ENCODE peak calls at places on chromosomes 5 and 9, in four cellular contexts. A is HepG2, H is PC-3, J is mammary epithelial cell. Y is an unnamed sample.
A peak's percentile ranks its signal among the peaks of the same experiment; 100 is the strongest.

GRCh38 chr5:102666164-102666951 is 88.7 kb upstream of the PAM start:
- DNase-seq in A (no peak), H (peak; percentile 35), J (no peak), Y (peak; percentile 40)

GRCh38 chr9:37309136-37309535 is 113.4 kb upstream of the GRHPR start:
- DNase-seq in A (peak; percentile 12), H (peak; percentile 34), J (peak; percentile 5), Y (peak; percentile 46)

GRCh38 chr5:179111267-179112207 is 51.4 kb downstream of the ZNF354C start:
- DNase-seq in A (no peak), H (no peak), J (no peak), Y (no peak)

GRCh38 chr9:32430720-32431119 is 46.3 kb downstream of the ACO1 start:
- DNase-seq in A (no peak), H (peak; percentile 33), J (peak; percentile 24), Y (no peak)

GRCh38 chr5:6597557-6597956 is 35.3 kb downstream of the NSUN2 start:
- DNase-seq in A (no peak), H (no peak), J (no peak), Y (no peak)

GRCh38 chr5:112709416-112709815 is 28.3 kb upstream of the APC start:
- DNase-seq in A (no peak), H (no peak), J (no peak), Y (no peak)

GRCh38 chr9:125617087-125617486 is 89.9 kb downstream of the MAPKAP1 start:
- DNase-seq in A (no peak), H (no peak), J (no peak), Y (no peak)

GRCh38 chr5:2856206-2856605 is 104.7 kb upstream of the IRX2 start:
- DNase-seq in A (no peak), H (no peak), J (no peak), Y (no peak)

DNA sequence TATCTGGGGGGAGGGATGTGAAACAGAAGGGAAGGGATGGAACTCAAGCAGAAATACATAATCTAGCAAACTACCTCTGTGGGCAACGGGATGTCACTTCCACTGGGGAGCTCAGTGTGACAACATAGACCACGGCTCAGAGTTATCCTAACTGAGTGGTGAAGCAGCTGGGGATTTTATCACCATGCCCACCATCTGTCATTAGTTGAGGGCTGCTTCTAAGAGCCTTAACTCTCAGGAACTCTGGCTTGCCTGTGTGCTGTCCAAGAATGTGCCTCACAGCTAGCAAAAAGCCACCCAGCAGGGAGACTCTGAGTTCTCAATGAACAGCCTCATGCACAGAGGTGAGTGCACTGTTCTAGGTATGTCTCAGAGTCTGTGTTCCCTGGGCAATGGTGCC is 90.6 kb upstream of the CXCL14 start:
- DNase-seq in A (no peak), H (no peak), J (no peak), Y (no peak)
- H3K27me3 ChIP-seq in A (peaks cover 4% of the 10 kb centered on the region), H (no peaks in the 10 kb centered on the region), J (no peaks in the 10 kb centered on the region), Y (no peaks in the 10 kb centered on the region)

DNA sequence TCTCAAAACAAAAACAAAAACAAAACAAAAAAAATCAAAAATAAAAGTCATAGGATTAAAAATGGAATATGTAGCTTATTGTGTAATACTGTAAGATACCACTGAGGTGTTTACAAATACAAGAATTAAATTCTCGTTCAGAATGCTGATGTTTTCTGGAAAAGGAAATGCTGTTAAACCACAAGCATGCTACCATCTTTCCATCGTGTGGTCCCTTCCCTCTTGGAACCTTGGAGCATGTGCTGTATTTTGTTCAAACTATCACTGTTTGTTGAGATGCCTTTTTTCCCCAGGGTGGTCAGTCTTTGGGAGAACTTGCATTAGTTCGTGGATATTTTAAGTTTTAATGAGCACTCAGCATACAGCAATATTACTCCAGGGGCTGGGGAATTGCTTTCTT is 39.7 kb downstream of the SUB1 start:
- DNase-seq in A (no peak), H (no peak), J (no peak), Y (no peak)
- TF ChIP-seq EZH2 in A (no peak), H (no peak), J (no peak), Y (no peak)

GRCh38 chr9:114864471-114864870 is 58.6 kb upstream of the TNFSF15 start:
- DNase-seq in A (no peak), H (no peak), J (no peak), Y (no peak)
- H3K27me3 ChIP-seq in A (no peaks in the 10 kb centered on the region), H (no peaks in the 10 kb centered on the region), J (no peaks in the 10 kb centered on the region), Y (no peaks in the 10 kb centered on the region)

DNA sequence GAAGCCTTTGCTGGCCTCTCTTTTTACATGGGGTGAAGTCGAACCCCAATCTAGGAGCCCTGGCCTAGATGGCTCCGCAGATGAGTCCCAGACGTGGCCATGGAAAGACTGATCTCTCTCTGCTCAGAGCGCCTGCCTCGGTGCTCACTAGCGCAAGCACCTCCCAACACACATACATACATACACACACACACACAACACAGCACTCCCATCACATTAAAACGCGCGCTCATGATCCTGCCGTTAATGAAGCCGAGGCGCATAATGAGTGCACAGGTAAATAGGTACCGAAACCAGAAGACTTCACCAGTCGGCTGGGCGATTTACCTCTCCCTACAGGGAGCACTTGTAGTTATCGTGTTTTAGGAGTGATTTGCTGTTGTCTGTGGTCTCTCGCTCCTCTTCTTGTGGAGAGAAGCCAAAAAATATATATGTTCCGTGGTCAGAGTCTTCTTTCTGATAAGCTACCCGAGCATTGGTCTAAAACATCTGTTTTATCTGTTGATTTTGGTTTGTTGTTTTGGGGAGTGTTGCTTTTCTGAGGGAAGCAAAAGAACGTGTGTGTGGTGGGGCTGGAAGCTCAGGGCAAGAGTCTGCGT is 207.7 kb downstream of the MEF2C start:
- DNase-seq in A (no peak), H (no peak), J (no peak), Y (no peak)
- TF ChIP-seq EZH2 in A (peak; percentile 67), H (no peak), J (peak; percentile 98), Y (peak; percentile 99)

DNA sequence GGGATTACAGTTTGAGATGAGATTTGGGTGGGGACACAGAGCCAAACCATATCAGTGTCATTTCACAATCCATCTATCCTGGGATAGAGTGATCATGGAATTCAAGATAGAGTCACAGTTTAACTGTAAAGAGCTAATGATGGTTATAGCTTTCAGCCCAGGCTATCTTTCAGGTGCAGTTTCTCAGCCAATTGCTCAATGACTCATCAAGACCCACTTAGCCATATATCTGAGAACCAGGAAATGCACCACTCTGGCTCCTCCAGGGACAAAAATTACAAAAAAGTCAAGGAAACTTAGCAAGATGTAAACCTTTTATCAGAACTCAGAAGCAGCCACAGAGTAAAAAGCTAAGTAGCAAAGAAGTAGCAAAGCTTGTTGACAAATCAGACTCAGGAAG is 169.5 kb downstream of the TLE1 start:
- DNase-seq in A (no peak), H (no peak), J (no peak), Y (no peak)
- H3K27me3 ChIP-seq in A (no peaks in the 10 kb centered on the region), H (no peaks in the 10 kb centered on the region), J (no peaks in the 10 kb centered on the region), Y (no peaks in the 10 kb centered on the region)